ENCODE peak calls at places on chromosomes 3 and 15, in five cellular contexts. H, X, C, S and V are unnamed samples.
A peak's percentile ranks its signal among the peaks of the same experiment; 100 is the strongest.

GRCh38 chr15:69753867-69754266 is 301.2 kb downstream of the RPLP1 start:
- DNase-seq in H (no peak), X (no peak), C (no peak), S (no peak), V (no peak)

GRCh38 chr3:184218814-184219213 is 10.6 kb upstream of the VWA5B2 start:
- DNase-seq in C (no peak), H (no peak), S (no peak), X (no peak), V (no peak)

GRCh38 chr3:171835116-171835515 is 8.0 kb upstream of the TMEM212 start:
- DNase-seq in X (no peak), H (no peak), C (no peak), S (no peak), V (no peak)

GRCh38 chr3:172201136-172201989 is 162.0 kb downstream of the FNDC3B start:
- DNase-seq in S (peak; percentile 65), H (peak; percentile 12), C (no peak), X (peak; percentile 95), V (no peak)

GRCh38 chr3:39011191-39011736 is 40.5 kb downstream of the SCN11A start:
- DNase-seq in H (no peak), S (no peak), X (no peak), C (no peak), V (no peak)

GRCh38 chr3:9099711-9100110 is 136.4 kb upstream of the RAD18 start:
- DNase-seq in S (no peak), X (no peak), C (no peak), H (no peak), V (peak; percentile 8)

GRCh38 chr3:20023663-20024417 is 11.8 kb upstream of the PP2D1 start:
- DNase-seq in S (peak; percentile 40), X (peak; percentile 19), H (no peak), C (no peak), V (no peak)

GRCh38 chr3:14765576-14766427 is 53.0 kb upstream of the FGD5 start:
- DNase-seq in X (no peak), S (no peak), H (no peak), C (no peak), V (peak; percentile 40)

GRCh38 chr3:156535162-156535627 is 19.7 kb downstream of the SSR3 start:
- DNase-seq in H (peak; percentile 48), S (peak; percentile 93), C (no peak), X (peak; percentile 98), V (peak; percentile 71)

GRCh38 chr3:107068980-107069379 is 308.3 kb upstream of the CCDC54 start:
- DNase-seq in H (no peak), C (no peak), X (peak; percentile 93), S (no peak), V (no peak)

GRCh38 chr3:50242778-50243551 is 7.0 kb downstream of the GNAI2 start:
- DNase-seq in H (no peak), X (peak; percentile 70), S (no peak), C (no peak), V (peak; percentile 70)

GRCh38 chr15:62254137-62254934 is 89.3 kb upstream of the C2CD4B start:
- DNase-seq in X (peak; percentile 79), C (no peak), H (no peak), S (peak; percentile 87), V (peak; percentile 93)

GRCh38 chr3:61903931-61904657 is 342.7 kb downstream of the PTPRG start:
- DNase-seq in S (peak; percentile 44), H (no peak), X (peak; percentile 58), C (no peak), V (no peak)

GRCh38 chr3:56711344-56711743 is 28.3 kb upstream of the TASOR start:
- DNase-seq in S (no peak), X (no peak), H (no peak), C (no peak), V (no peak)

GRCh38 chr15:83682476-83683162 is 28.7 kb downstream of the ADAMTSL3 start:
- DNase-seq in H (no peak), X (no peak), S (no peak), C (no peak), V (no peak)

GRCh38 chr15:70345251-70346019 is 247.7 kb upstream of the TLE3 start:
- DNase-seq in S (no peak), X (no peak), C (no peak), H (no peak), V (no peak)

GRCh38 chr3:138786788-138787276 is 47.9 kb downstream of the PIK3CB start:
- DNase-seq in S (no peak), C (no peak), H (no peak), X (peak; percentile 80), V (no peak)

GRCh38 chr3:123134671-123135070 is 67.1 kb upstream of the SEC22A start:
- DNase-seq in H (no peak), S (no peak), X (no peak), C (no peak), V (no peak)

GRCh38 chr15:46304320-46304719 is 669.5 kb downstream of the SQOR start:
- DNase-seq in C (no peak), X (no peak), S (peak; percentile 15), H (no peak), V (peak; percentile 81)

GRCh38 chr15:90101969-90102890 is at the start of gene IDH2:
- DNase-seq in H (peak; percentile 25), C (no peak), X (peak; percentile 83), S (peak; percentile 96), V (peak; percentile 92)

GRCh38 chr15:27499191-27499590 is 528.2 kb downstream of the GABRG3 start:
- DNase-seq in S (no peak), H (no peak), X (no peak), C (no peak), V (no peak)

GRCh38 chr3:196406806-196407470 is 25.3 kb downstream of the UBXN7 start:
- DNase-seq in X (peak; percentile 72), H (no peak), S (peak; percentile 65), C (no peak), V (no peak)

GRCh38 chr15:77186518-77187095 is 115.7 kb upstream of the TSPAN3 start:
- DNase-seq in X (peak; percentile 68), C (peak; percentile 39), H (no peak), S (peak; percentile 31), V (no peak)

GRCh38 chr3:15113468-15113867 is 14.5 kb upstream of the RBSN start:
- DNase-seq in X (no peak), S (no peak), H (no peak), C (no peak), V (no peak)

GRCh38 chr3:54857343-54857742 is 70.5 kb downstream of the LRTM1 start:
- DNase-seq in H (no peak), S (no peak), C (no peak), X (no peak), V (no peak)

GRCh38 chr3:160676547-160677303 is at the start of gene ARL14:
- DNase-seq in H (no peak), C (no peak), S (peak; percentile 78), X (no peak), V (peak; percentile 59)

GRCh38 chr15:96327155-96327741 is 3.3 kb upstream of the NR2F2 start:
- DNase-seq in S (peak; percentile 86), H (no peak), X (peak; percentile 94), C (peak; percentile 61), V (peak; percentile 62)

GRCh38 chr15:101522621-101523559 is 33.4 kb upstream of the PCSK6 start:
- DNase-seq in C (no peak), S (no peak), X (no peak), H (no peak), V (peak; percentile 33)

GRCh38 chr3:174438501-174439156 is 420.5 kb upstream of the NAALADL2 start:
- DNase-seq in H (no peak), X (peak; percentile 17), C (no peak), S (peak; percentile 35), V (no peak)

GRCh38 chr15:73870700-73871408 is 2.5 kb upstream of the TBC1D21 start:
- DNase-seq in X (peak; percentile 90), H (no peak), C (no peak), S (peak; percentile 33), V (peak; percentile 28)

DNA sequence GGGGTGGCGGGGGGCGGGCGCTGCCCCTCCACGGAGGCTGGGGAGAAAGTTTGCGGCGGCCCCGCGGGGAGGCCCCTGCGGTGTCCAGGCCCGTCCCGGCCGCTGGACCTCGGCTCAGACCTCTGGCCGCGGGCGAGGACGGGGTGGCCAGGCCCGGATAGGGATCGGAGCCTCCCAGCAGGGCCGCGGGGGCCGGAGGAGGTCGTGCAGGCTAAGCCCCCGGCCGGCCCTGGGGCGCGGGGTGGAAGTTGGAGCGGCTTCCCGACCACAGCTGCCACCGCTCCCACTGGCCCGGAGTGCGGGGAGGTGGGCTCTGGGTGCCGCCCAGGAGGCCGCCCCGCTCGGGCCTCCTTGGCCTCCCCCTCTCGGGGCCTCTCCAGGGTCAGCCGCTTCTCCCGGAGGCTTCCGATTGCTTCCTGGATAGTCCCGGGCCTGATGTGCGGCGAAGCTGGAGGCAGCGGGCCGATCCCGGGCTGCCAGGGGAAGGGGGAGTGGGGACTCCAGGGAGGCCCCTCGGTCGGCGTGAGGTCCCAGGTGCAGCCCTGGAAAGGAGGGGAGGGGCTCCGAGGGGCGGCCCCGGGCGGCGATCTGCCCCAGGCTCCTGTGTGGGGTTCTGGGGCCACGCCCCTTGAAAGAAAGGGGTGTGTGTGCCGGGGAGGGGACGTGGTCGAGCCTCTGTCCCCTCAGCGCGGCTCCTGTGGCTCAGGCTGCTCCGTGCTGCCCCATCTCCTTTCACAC is 907 bp downstream of the PLXNA1 start:
- DNase-seq in H (no peak), X (peak; percentile 43), C (no peak), S (peak; percentile 74), V (peak; percentile 88)
- TF ChIP-seq CTCF in H (peak; percentile 1), X (no peak), C (no peak), S (no peak), V (no peak)

GRCh38 chr3:132730891-132731580 is 8.8 kb upstream of the NPHP3 start:
- DNase-seq in H (no peak), X (peak; percentile 69), C (no peak), S (peak; percentile 69), V (peak; percentile 52)
- TF ChIP-seq CTCF in H (no peak), X (peak; percentile 36), C (peak; percentile 57), S (peak; percentile 68), V (peak; percentile 75)

DNA sequence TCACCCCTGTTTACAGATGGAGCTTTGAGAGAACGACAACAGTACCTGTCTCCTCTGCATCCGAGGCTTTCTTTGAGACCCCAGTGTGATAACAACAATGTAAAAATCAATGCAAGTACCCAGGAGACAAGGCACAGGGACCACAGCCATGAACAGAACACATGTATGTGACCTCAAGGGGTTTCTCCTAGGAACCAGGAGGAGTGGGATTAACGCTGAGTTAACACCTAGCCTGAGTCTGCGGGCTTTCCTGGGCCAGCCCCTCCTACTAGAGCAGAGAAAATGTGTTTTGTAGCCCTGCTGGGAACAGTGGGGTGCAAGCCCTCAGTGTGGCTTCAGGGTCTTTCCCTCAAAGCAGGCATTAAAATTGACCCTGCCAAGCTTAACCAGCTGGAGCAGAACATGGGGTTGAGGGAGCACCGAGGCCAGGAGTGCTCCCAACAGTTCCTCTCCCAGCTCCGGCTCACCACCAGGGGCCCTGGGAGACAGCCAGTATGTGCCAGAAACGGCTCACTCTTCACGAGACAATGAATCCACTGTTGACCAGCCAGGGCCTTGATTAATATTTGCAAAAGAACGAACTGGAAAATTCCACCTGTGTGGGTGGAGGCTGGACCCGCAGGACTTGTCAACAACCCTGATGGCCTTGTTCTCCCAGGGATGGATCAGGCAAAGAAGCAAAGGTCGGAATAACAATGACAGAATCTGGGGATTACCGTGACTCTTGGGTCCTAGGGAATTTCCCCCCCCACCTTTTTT is 3.6 kb downstream of the CHDH start:
- DNase-seq in C (no peak), X (peak; percentile 29), S (peak; percentile 89), H (no peak), V (peak; percentile 80)
- TF ChIP-seq CTCF in C (peak; percentile 13), X (no peak), S (peak; percentile 26), H (no peak), V (peak; percentile 68)

DNA sequence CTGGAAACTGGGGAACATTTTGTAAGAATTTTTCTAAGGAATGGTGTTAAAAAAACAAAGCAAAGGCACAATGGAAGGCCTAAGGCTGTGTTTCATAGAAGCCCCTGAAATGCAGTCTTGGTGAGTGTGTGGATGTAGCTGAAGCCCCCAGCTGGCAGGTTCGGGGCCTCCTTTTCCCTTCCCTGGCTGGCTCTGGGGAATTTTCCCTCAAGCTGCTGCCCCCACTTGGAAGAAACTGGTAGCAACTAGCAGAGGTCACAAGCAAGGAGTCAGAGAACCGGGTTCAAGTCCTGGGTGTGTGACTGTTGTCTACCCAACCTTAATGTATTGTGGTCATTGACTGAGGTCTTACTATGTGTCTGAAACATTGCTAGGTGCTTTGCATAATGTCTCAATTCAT is 85.3 kb upstream of the MYZAP start:
- DNase-seq in S (peak; percentile 44), C (no peak), X (no peak), H (no peak), V (peak; percentile 77)
- TF ChIP-seq CTCF in S (peak; percentile 25), C (no peak), X (peak; percentile 16), H (no peak), V (peak; percentile 71)